ENCODE peak calls at places on chromosome 21, in seven cellular contexts. D, R, B, L, T, G and M are unnamed samples.

GRCh38 chr21:37380349-37381323 is 14.1 kb downstream of the DYRK1A start:
- DNase-seq in B (no peak), L (no peak), R (no peak), G (peak), T (no peak), D (no peak), M (peak)

GRCh38 chr21:26097475-26097874 is 73.1 kb downstream of the APP start:
- DNase-seq in B (no peak), D (no peak), T (no peak), R (no peak), L (no peak), G (no peak), M (no peak)

GRCh38 chr21:15300131-15300530 is 235.3 kb upstream of the NRIP1 start:
- DNase-seq in D (no peak), T (no peak), B (no peak), G (no peak), L (no peak), R (no peak), M (no peak)

GRCh38 chr21:30194701-30195299 is 21.1 kb downstream of the CLDN8 start:
- DNase-seq in D (no peak), T (no peak), L (no peak), G (no peak), R (no peak), B (peak), M (no peak)

GRCh38 chr21:33286600-33287456 is 20.7 kb downstream of the IL10RB start:
- DNase-seq in T (peak), G (peak), D (no peak), R (peak), B (peak), L (no peak), M (no peak)

GRCh38 chr21:32572574-32573420 is 12.5 kb downstream of the TCP10L start:
- DNase-seq in T (no peak), B (no peak), G (no peak), R (no peak), L (no peak), D (peak), M (no peak)

GRCh38 chr21:40054403-40054802 is 187.2 kb downstream of the PCP4 start:
- DNase-seq in R (no peak), G (peak), B (no peak), T (no peak), D (peak), L (peak), M (no peak)

GRCh38 chr21:34553199-34553952 is 41.4 kb upstream of the KCNE1 start:
- DNase-seq in G (no peak), B (peak), L (no peak), T (peak), D (peak), R (peak), M (no peak)

GRCh38 chr21:17572431-17572830 is 40.3 kb downstream of the BTG3 start:
- DNase-seq in R (no peak), G (no peak), B (no peak), D (no peak), T (no peak), L (no peak), M (no peak)

GRCh38 chr21:19218163-19218562 is 814.6 kb upstream of the TMPRSS15 start:
- DNase-seq in T (no peak), D (no peak), B (no peak), R (no peak), L (no peak), G (no peak), M (no peak)

GRCh38 chr21:15442743-15443142 is 287.0 kb upstream of the USP25 start:
- DNase-seq in B (no peak), R (no peak), T (no peak), L (no peak), G (no peak), D (no peak), M (no peak)

GRCh38 chr21:30408782-30409494 is 13.1 kb downstream of the KRTAP13-1 start:
- DNase-seq in R (peak), G (peak), L (peak), D (peak), T (no peak), B (peak), M (peak)

GRCh38 chr21:21163904-21164303 is 165.7 kb downstream of the NCAM2 start:
- DNase-seq in T (peak), D (no peak), L (no peak), R (peak), B (peak), G (peak), M (peak)

GRCh38 chr21:14533555-14534400 is 12.3 kb downstream of the SAMSN1 start:
- DNase-seq in B (peak), R (peak), T (peak), L (no peak), G (no peak), D (peak), M (no peak)

GRCh38 chr21:42878678-42878992 is 704 bp downstream of the WDR4 start:
- DNase-seq in D (no peak), T (no peak), G (no peak), B (no peak), L (no peak), R (no peak), M (no peak)

GRCh38 chr21:37071561-37072238 is 1.2 kb downstream of the PIGP start:
- DNase-seq in G (peak), B (peak), T (peak), D (peak), L (peak), R (no peak), M (peak)

GRCh38 chr21:18334066-18334465 is 69.5 kb downstream of the TMPRSS15 start:
- DNase-seq in D (no peak), L (no peak), B (no peak), R (no peak), G (no peak), T (no peak), M (no peak)

GRCh38 chr21:16279658-16280581 is 550.1 kb downstream of the USP25 start:
- DNase-seq in D (no peak), L (no peak), B (no peak), G (peak), R (no peak), T (peak), M (peak)

GRCh38 chr21:32112194-32112593 is 166.7 kb downstream of the MIS18A start:
- DNase-seq in L (no peak), B (no peak), G (no peak), D (no peak), T (no peak), R (no peak), M (no peak)

GRCh38 chr21:42737969-42738590 is 84.7 kb downstream of the PDE9A start:
- DNase-seq in R (no peak), B (no peak), L (peak), G (peak), T (peak), D (no peak), M (peak)

GRCh38 chr21:29403922-29404538 is 105.3 kb downstream of the BACH1 start:
- DNase-seq in R (no peak), G (no peak), D (no peak), T (no peak), B (no peak), L (peak), M (peak)

GRCh38 chr21:33286076-33286475 is 19.9 kb downstream of the IL10RB start:
- DNase-seq in R (no peak), L (no peak), T (no peak), D (no peak), B (no peak), G (no peak), M (no peak)

GRCh38 chr21:38936237-38936636 is 130.5 kb downstream of the ETS2 start:
- DNase-seq in D (no peak), L (no peak), T (no peak), R (no peak), B (no peak), G (no peak), M (no peak)

GRCh38 chr21:26148834-26149354 is 21.7 kb downstream of the APP start:
- DNase-seq in B (no peak), L (no peak), D (no peak), T (peak), G (no peak), R (no peak), M (no peak)

GRCh38 chr21:16488042-16488441 is 758.3 kb downstream of the USP25 start:
- DNase-seq in L (no peak), T (no peak), B (no peak), G (no peak), R (no peak), D (no peak), M (no peak)

GRCh38 chr21:44873356-44874239 is at the start of gene PTTG1IP:
- DNase-seq in G (peak), T (peak), D (peak), L (peak), B (peak), R (peak), M (peak)

GRCh38 chr21:44874240-44874496 is 678 bp upstream of the PTTG1IP start:
- DNase-seq in G (no peak), D (no peak), T (peak), R (no peak), L (no peak), B (no peak), M (no peak)

GRCh38 chr21:44876849-44877575 is 3.5 kb upstream of the PTTG1IP start:
- DNase-seq in T (no peak), R (no peak), G (no peak), B (no peak), L (no peak), D (no peak), M (no peak)

GRCh38 chr21:44874497-44875331 is 1.2 kb upstream of the PTTG1IP start:
- DNase-seq in G (peak), B (no peak), R (no peak), D (no peak), T (peak), L (peak), M (peak)

DNA sequence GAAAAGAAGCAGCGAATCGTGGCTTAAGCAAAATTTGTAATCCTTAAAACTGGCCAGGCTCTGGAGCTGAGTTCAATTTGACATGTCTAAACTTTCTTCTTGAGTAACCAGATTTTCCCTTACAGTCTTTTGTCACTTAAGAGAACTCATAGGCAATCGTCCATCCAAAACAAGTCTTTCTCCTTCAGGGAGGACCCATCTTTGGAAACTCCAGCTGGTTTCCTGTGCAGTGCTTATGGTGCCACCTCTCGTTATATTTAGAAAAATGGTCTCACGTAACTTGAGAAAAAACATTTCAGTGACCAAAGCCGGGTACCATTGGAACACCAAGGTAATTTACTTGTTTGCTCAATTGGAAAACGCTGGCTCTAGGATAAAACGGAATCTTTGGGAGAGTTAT is 1.9 kb upstream of the PTTG1IP start:
- DNase-seq in B (no peak), T (peak), D (no peak), R (no peak), L (no peak), G (no peak), M (no peak)
- TF ChIP-seq CTCF in B (peak), T (no peak), D (peak), R (no peak), L (no peak), G (no peak), M (no peak)

GRCh38 chr21:41399401-41399800 is 26.6 kb upstream of the MX1 start:
- DNase-seq in R (no peak), L (no peak), D (no peak), T (no peak), B (no peak), G (no peak), M (no peak)
- H3K27ac ChIP-seq in R (no peak), L (no peak), D (no peak), T (no peak), B (no peak), G (no peak), M (no peak)

GRCh38 chr21:28397040-28397439 is 595.6 kb downstream of the LTN1 start:
- DNase-seq in T (no peak), R (no peak), D (no peak), G (no peak), L (no peak), B (no peak), M (no peak)

GRCh38 chr21:28392436-28392835 is 600.2 kb downstream of the LTN1 start:
- DNase-seq in G (no peak), B (no peak), L (no peak), R (no peak), T (peak), D (no peak), M (no peak)

GRCh38 chr21:28396421-28396820 is 596.3 kb downstream of the LTN1 start:
- DNase-seq in T (no peak), D (peak), G (no peak), R (no peak), L (no peak), B (no peak), M (no peak)

GRCh38 chr21:28391938-28392337 is 600.7 kb downstream of the LTN1 start:
- DNase-seq in T (no peak), R (no peak), G (no peak), B (no peak), L (no peak), D (no peak), M (no peak)

DNA sequence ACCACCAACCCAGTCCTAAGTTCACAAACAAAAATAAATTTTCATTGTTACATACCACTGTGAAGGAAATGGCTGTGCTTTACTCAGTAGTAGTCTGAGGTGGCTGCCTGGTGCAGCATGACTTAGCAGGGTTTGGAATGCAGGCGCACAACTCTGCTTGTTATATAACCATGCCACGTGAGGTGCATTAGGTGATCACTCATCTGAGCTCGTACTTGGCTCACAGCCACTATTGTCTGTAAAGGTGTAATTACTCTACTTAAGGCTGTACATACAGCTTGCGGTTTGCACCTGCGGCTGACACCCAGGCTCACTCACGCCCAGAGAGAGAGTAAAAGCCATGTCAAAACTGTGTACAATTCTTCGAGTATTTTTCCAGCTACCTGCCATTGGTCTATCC is 599.4 kb downstream of the LTN1 start:
- DNase-seq in T (no peak), G (no peak), D (peak), R (no peak), B (peak), L (peak), M (no peak)
- TF ChIP-seq CTCF in T (no peak), G (no peak), D (no peak), R (no peak), B (no peak), L (no peak), M (no peak)

GRCh38 chr21:44363278-44363677 is 9.9 kb downstream of the TRPM2 start:
- DNase-seq in L (no peak), G (no peak), D (no peak), B (no peak), T (no peak), R (no peak), M (no peak)
- H3K27ac ChIP-seq in L (no peak), G (no peak), D (no peak), B (no peak), T (no peak), R (no peak), M (no peak)

DNA sequence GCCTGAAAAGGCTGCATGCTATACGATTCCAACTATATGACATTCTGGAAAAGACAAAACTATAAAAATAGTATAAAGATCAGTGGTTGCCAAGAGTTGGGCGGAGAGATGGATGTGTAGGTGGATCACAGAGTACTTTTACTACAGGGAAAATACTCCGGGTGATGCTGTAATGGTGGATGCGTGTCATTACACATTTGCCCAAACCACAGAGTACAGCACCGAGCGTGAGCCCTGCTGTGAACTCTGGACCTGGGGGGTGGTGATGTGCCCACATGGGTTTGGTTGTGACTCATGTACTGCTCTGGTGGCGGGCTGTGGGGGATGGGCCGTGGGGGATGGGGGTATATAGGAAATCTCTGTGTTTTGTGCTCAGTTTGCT is 162.7 kb upstream of the COL6A1 start:
- DNase-seq in R (no peak), L (no peak), T (no peak), G (no peak), D (no peak), B (peak), M (no peak)
- TF ChIP-seq CTCF in R (no peak), L (no peak), T (no peak), G (no peak), D (no peak), B (no peak), M (no peak)

GRCh38 chr21:45540601-45540970 is 1.7 kb downstream of the SLC19A1 start:
- DNase-seq in L (peak), D (no peak), G (no peak), B (no peak), T (no peak), R (no peak), M (no peak)

GRCh38 chr21:45539046-45539795 is 3.0 kb downstream of the SLC19A1 start:
- DNase-seq in G (no peak), D (no peak), L (peak), R (no peak), B (no peak), T (no peak), M (peak)

GRCh38 chr21:45538381-45539045 is 3.7 kb downstream of the SLC19A1 start:
- DNase-seq in B (no peak), L (peak), D (no peak), R (no peak), G (no peak), T (no peak), M (no peak)

GRCh38 chr21:45541221-45542039 is 810 bp downstream of the SLC19A1 start:
- DNase-seq in L (peak), G (peak), T (peak), B (peak), D (no peak), R (peak), M (peak)

DNA sequence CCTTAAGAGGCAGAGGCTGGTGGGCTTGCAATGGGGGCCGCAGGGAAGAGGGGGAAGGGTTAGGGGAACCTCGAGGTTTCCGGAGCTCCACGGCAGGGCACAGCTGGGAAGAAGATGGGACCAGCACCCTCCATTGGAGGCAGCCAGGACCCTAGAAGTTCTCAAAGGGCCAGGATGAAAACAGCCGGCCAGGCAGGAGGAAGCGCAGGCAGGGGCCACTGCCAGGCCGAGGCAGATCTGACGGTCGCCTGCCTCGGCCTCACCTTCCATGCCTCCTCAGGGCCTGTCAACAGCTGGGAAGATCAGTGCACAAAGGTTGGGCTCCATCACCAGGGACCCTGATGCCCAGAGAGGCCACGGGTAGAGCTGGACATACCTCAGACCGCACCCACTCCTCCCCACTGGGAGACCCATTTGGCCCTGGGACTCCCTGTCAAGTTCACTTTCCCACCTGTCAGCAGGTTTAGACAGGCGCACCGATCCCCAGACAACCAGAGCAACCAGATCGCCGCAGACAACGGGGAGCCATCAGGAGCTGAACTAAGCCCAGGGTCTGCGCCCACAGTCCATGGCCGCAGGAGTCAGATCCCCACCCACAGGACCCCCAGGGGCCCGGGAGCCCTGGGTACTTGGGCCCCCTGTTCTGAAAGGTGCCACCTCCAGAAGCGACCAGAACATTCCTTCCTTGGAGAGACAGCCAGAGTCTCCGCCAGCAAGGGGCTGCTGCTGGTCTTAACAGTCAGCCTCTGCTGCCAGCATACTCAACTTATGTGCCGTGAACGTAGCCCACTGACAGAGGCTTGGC is 2.2 kb downstream of the SLC19A1 start:
- DNase-seq in D (no peak), R (no peak), T (no peak), L (peak), B (no peak), G (no peak), M (no peak)
- H3K27ac ChIP-seq in D (no peak), R (no peak), T (no peak), L (no peak), B (peak), G (no peak), M (no peak)

DNA sequence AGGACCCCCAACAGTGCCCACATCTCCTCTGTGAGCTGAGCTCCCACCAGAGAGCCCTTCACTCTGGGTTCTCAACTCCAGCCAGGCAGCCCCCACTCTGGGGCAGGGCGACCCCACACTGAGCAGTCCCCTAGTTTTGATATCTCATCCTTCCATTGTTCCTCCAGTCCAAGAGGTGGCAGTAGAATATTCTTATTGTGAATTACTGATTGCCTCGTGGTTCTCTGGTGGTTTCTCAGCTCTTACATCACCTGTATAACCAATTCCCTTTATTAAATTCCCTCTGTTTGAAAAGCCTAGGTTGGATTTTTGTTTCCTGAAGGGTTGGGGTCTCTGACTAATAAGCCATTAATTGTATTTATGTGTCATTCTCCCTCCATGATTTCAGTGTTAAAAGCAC is 407.5 kb downstream of the SETD4 start:
- DNase-seq in D (no peak), L (no peak), G (no peak), B (no peak), R (no peak), T (no peak), M (no peak)
- TF ChIP-seq CTCF in D (peak), L (no peak), G (no peak), B (no peak), R (peak), T (no peak), M (no peak)

DNA sequence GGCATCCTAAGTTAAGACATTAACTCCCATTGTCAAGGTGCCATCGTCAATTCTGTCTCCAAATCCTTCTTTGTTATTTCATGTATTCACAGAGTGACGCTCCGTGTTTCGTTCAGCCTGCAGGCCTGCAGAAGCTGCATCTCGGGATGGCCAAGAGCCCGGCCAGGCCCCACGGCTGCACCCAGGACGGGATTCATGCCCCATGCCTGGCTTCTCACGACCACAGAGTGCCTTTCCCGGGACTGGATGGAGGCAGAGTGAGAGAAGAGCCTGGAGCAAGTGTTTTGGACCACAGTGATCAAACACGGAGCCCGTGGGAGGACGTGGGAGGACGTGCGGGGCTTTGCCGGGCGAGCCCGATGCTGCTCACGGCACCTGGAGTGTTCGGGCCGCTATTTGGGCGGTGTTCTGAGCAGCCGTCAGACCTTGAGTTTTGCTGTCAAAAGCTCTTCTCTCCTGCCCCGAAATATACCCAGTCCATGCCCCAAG is 56.8 kb downstream of the COL6A1 start:
- DNase-seq in T (no peak), B (no peak), D (no peak), G (no peak), R (no peak), L (no peak), M (no peak)
- H3K27ac ChIP-seq in T (peak), B (no peak), D (no peak), G (no peak), R (no peak), L (no peak), M (peak)